ENCODE peak calls at places on chromosomes 5 and 9, in four cellular contexts. K, Q, B and X are unnamed samples.

GRCh38 chr9:114782586-114782985 is 23.3 kb downstream of the TNFSF15 start:
- DNase-seq in K (no peak), Q (no peak), B (no peak), X (no peak)

GRCh38 chr9:121288874-121289553 is 21.1 kb downstream of the GSN start:
- DNase-seq in K (no peak), Q (peak; percentile 90), B (peak; percentile 60), X (peak; percentile 47)

GRCh38 chr9:1707291-1707690 is 307.9 kb upstream of the SMARCA2 start:
- DNase-seq in K (no peak), Q (no peak), B (no peak), X (no peak)

GRCh38 chr5:172142709-172143215 is 45.3 kb downstream of the STK10 start:
- DNase-seq in K (no peak), Q (peak; percentile 69), B (no peak), X (no peak)

GRCh38 chr5:123670981-123671557 is 159.1 kb downstream of the CSNK1G3 start:
- DNase-seq in K (peak; percentile 48), Q (peak; percentile 73), B (peak; percentile 57), X (peak; percentile 77)

GRCh38 chr5:173963107-173963506 is 25.9 kb upstream of the C5orf47 start:
- DNase-seq in K (no peak), Q (no peak), B (no peak), X (no peak)

GRCh38 chr9:36993933-36994764 is 39.9 kb downstream of the PAX5 start:
- DNase-seq in K (no peak), Q (no peak), B (no peak), X (no peak)

GRCh38 chr9:113600477-113600851 is 136.9 kb downstream of the RGS3 start:
- DNase-seq in K (peak; percentile 55), Q (peak; percentile 51), B (no peak), X (no peak)

GRCh38 chr5:175746851-175747250 is 89.0 kb downstream of the HRH2 start:
- DNase-seq in K (no peak), Q (peak; percentile 63), B (no peak), X (no peak)

GRCh38 chr9:23539311-23539710 is 286.7 kb downstream of the ELAVL2 start:
- DNase-seq in K (no peak), Q (no peak), B (no peak), X (no peak)

GRCh38 chr9:23537192-23538059 is 288.6 kb downstream of the ELAVL2 start:
- DNase-seq in K (no peak), Q (peak; percentile 63), B (no peak), X (no peak)

GRCh38 chr9:23541976-23542375 is 284.1 kb downstream of the ELAVL2 start:
- DNase-seq in K (no peak), Q (no peak), B (no peak), X (no peak)

GRCh38 chr9:23538604-23539003 is 287.4 kb downstream of the ELAVL2 start:
- DNase-seq in K (no peak), Q (no peak), B (no peak), X (no peak)

GRCh38 chr9:23538060-23538387 is 288.0 kb downstream of the ELAVL2 start:
- DNase-seq in K (no peak), Q (no peak), B (no peak), X (no peak)
- H3K4me3 ChIP-seq in K (peak overlapping the region; percentile 33), Q (peak overlapping the region; percentile 62), B (no peak overlapping the region), X (peak overlapping the region; percentile 43)

GRCh38 chr9:131402738-131403492 is 9.0 kb downstream of the PRRC2B start:
- DNase-seq in K (peak; percentile 93), Q (no peak), B (peak; percentile 90), X (peak; percentile 92)

GRCh38 chr9:131403493-131403773 is 9.5 kb downstream of the PRRC2B start:
- DNase-seq in K (no peak), Q (no peak), B (no peak), X (no peak)

GRCh38 chr9:131399972-131400371 is 6.1 kb downstream of the PRRC2B start:
- DNase-seq in K (no peak), Q (no peak), B (no peak), X (no peak)

GRCh38 chr9:131400627-131401026 is 6.7 kb downstream of the PRRC2B start:
- DNase-seq in K (no peak), Q (no peak), B (no peak), X (no peak)

DNA sequence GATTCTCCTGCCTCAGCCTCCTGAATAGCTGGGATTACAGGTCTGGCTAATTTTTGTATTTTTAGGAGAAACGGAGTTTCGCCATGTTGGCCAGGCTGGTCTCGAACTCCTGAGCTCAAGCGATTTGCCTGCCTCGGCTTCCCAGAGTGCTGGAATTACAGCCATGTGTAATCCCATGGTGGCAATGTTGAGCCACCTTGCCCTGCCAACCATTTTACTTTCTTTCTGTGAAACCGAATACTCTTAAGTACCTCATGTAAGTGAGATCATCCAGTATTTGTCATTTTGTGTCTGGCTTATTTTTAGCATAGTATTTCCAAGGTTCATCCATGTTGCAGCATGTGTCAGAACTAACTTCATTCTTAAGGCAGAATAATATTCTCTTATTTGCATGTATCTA is 8.2 kb downstream of the PRRC2B start:
- DNase-seq in K (no peak), Q (no peak), B (no peak), X (no peak)
- H3K27ac ChIP-seq in K (peak overlapping the region; percentile 65), Q (peak overlapping the region; percentile 80), B (peak overlapping the region; percentile 89), X (no peak overlapping the region)

GRCh38 chr5:154849791-154850201 is 607 bp downstream of the FAXDC2 start:
- DNase-seq in K (no peak), Q (no peak), B (no peak), X (no peak)
- H3K4me3 ChIP-seq in K (peak overlapping the region; percentile 63), Q (peak overlapping the region; percentile 82), B (peak overlapping the region; percentile 49), X (peak overlapping the region; percentile 66)

GRCh38 chr5:53110156-53110555 is 599 bp upstream of the MOCS2 start:
- DNase-seq in K (no peak), Q (peak; percentile 48), B (no peak), X (no peak)

GRCh38 chr5:53109436-53110127 is at the start of gene MOCS2:
- DNase-seq in K (peak; percentile 87), Q (peak; percentile 95), B (peak; percentile 90), X (peak; percentile 74)

GRCh38 chr5:53112909-53113308 is 3.4 kb upstream of the MOCS2 start:
- DNase-seq in K (no peak), Q (no peak), B (no peak), X (no peak)

GRCh38 chr5:53109041-53109435 is 519 bp downstream of the MOCS2 start:
- DNase-seq in K (no peak), Q (no peak), B (no peak), X (no peak)

GRCh38 chr5:53111139-53111538 is 1.6 kb upstream of the MOCS2 start:
- DNase-seq in K (no peak), Q (no peak), B (no peak), X (no peak)
- H3K27ac ChIP-seq in K (no peak overlapping the region), Q (no peak overlapping the region), B (no peak overlapping the region), X (no peak overlapping the region)